ENCODE peak calls at places on chromosomes 13 and 19, in five cellular contexts. E, G, M, U and N are unnamed samples.

GRCh38 chr19:33278403-33279269 is 23.7 kb downstream of the CEBPA start:
- DNase-seq in E (no peak), G (no peak), M (no peak), U (no peak), N (no peak)

GRCh38 chr19:39150807-39151206 is 25.2 kb downstream of the PAK4 start:
- DNase-seq in E (no peak), G (no peak), M (no peak), U (no peak), N (no peak)

GRCh38 chr19:3621689-3622088 is 4.9 kb downstream of the CACTIN start:
- DNase-seq in E (no peak), G (no peak), M (no peak), U (no peak), N (no peak)

GRCh38 chr13:37068962-37069361 is 9.5 kb upstream of the SUPT20H start:
- DNase-seq in E (no peak), G (no peak), M (no peak), U (no peak), N (no peak)

GRCh38 chr19:34260771-34261173 is 6.4 kb downstream of the GARRE1 start:
- DNase-seq in E (no peak), G (no peak), M (no peak), U (no peak), N (no peak)

GRCh38 chr13:85970727-85971126 is 171.5 kb upstream of the SLITRK6 start:
- DNase-seq in E (no peak), G (no peak), M (no peak), U (no peak), N (no peak)

GRCh38 chr19:38745316-38745715 is 1.0 kb upstream of the CAPN12 start:
- DNase-seq in E (no peak), G (no peak), M (no peak), U (no peak), N (no peak)

GRCh38 chr19:9435279-9436268 is at the start of gene ZNF266:
- DNase-seq in E (peak; percentile 91), G (peak; percentile 87), M (peak; percentile 60), U (peak; percentile 94), N (peak; percentile 89)

GRCh38 chr19:45508681-45508930 is 1.3 kb downstream of the VASP start:
- DNase-seq in E (no peak), G (no peak), M (no peak), U (no peak), N (no peak)

GRCh38 chr13:27125357-27126282 is 46.0 kb downstream of the USP12 start:
- DNase-seq in E (no peak), G (no peak), M (no peak), U (peak; percentile 49), N (no peak)

GRCh38 chr13:100630564-100630963 is 42.0 kb upstream of the GGACT start:
- DNase-seq in E (no peak), G (no peak), M (no peak), U (no peak), N (no peak)

GRCh38 chr13:108377646-108378206 is 108.2 kb downstream of the TNFSF13B start:
- DNase-seq in E (no peak), G (no peak), M (no peak), U (no peak), N (no peak)

GRCh38 chr13:50228527-50228926 is 213.3 kb downstream of the KCNRG start:
- DNase-seq in E (no peak), G (no peak), M (no peak), U (no peak), N (no peak)

GRCh38 chr19:43774103-43774939 is 6.5 kb downstream of the KCNN4 start:
- DNase-seq in E (peak; percentile 80), G (no peak), M (no peak), U (peak; percentile 68), N (peak; percentile 59)

GRCh38 chr13:114130131-114130707 is 2.2 kb downstream of the RASA3 start:
- DNase-seq in E (no peak), G (no peak), M (no peak), U (no peak), N (no peak)

GRCh38 chr13:41284512-41285288 is 21.3 kb upstream of the MTRF1 start:
- DNase-seq in E (peak; percentile 35), G (no peak), M (peak; percentile 39), U (no peak), N (no peak)

GRCh38 chr13:48000559-48001126 is 430 bp downstream of the SUCLA2 start:
- DNase-seq in E (peak; percentile 27), G (peak; percentile 24), M (no peak), U (no peak), N (no peak)

GRCh38 chr19:55689366-55690108 is 14.5 kb downstream of the EPN1 start:
- DNase-seq in E (no peak), G (no peak), M (no peak), U (no peak), N (no peak)

GRCh38 chr13:44399045-44399444 is 25.4 kb downstream of the SERP2 start:
- DNase-seq in E (no peak), G (no peak), M (no peak), U (no peak), N (no peak)

GRCh38 chr13:98945863-98946605 is 31.8 kb downstream of the DOCK9 start:
- DNase-seq in E (no peak), G (no peak), M (no peak), U (no peak), N (no peak)

GRCh38 chr19:58338825-58339558 is 12.2 kb downstream of the ZSCAN22 start:
- DNase-seq in E (no peak), G (no peak), M (no peak), U (no peak), N (no peak)

GRCh38 chr13:51906581-51906980 is 44.8 kb downstream of the CCDC70 start:
- DNase-seq in E (peak; percentile 74), G (no peak), M (no peak), U (no peak), N (no peak)

GRCh38 chr13:78131811-78132210 is 213.2 kb upstream of the EDNRB start:
- DNase-seq in E (no peak), G (no peak), M (no peak), U (no peak), N (no peak)

GRCh38 chr19:1766800-1767352 is 13.6 kb downstream of the ONECUT3 start:
- DNase-seq in E (no peak), G (no peak), M (no peak), U (no peak), N (no peak)

GRCh38 chr19:1769645-1769985 is 16.3 kb downstream of the ONECUT3 start:
- DNase-seq in E (no peak), G (no peak), M (no peak), U (no peak), N (no peak)

GRCh38 chr19:1768918-1769644 is 15.8 kb downstream of the ONECUT3 start:
- DNase-seq in E (no peak), G (no peak), M (no peak), U (no peak), N (no peak)

GRCh38 chr19:1767464-1767933 is 14.2 kb downstream of the ONECUT3 start:
- DNase-seq in E (peak; percentile 51), G (no peak), M (no peak), U (peak; percentile 43), N (peak; percentile 48)

DNA sequence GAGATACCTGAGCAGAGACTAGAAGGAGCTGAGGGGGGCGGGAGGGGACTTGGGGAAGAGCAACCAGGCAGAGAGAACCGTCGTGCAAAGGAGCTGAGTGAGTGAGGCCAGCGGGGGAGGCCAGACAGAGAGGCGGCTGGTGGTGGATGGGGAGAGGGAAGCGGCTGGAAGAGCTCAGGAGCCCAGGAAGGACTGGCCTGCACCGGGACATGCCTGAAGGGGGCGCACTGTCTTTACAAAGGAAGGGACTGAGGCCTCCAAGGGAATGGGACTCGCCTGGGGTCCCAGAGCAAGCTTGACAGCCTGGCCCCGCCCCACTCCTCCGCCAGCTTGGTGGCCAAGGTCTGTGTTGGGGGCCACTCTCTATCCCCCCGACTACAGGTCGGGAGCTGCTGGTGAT is 14.9 kb downstream of the ONECUT3 start:
- DNase-seq in E (no peak), G (no peak), M (no peak), U (no peak), N (no peak)
- H3K27me3 ChIP-seq in E (peaks cover 67% of the 10 kb centered on the region), G (no peaks in the 10 kb centered on the region), M (peaks cover 66% of the 10 kb centered on the region), U (no peaks in the 10 kb centered on the region), N (peaks cover 91% of the 10 kb centered on the region)

GRCh38 chr13:21015284-21015683 is 46.1 kb downstream of the LATS2 start:
- DNase-seq in E (no peak), G (peak; percentile 4), M (no peak), U (no peak), N (no peak)
- H3K36me3 ChIP-seq in E (no peaks in the 10 kb centered on the region), G (no peaks in the 10 kb centered on the region), M (no peaks in the 10 kb centered on the region), U (no peaks in the 10 kb centered on the region), N (no peaks in the 10 kb centered on the region)

GRCh38 chr13:30255696-30256095 is 51.7 kb downstream of the KATNAL1 start:
- DNase-seq in E (no peak), G (no peak), M (no peak), U (no peak), N (no peak)

GRCh38 chr13:30257433-30258099 is 49.8 kb downstream of the KATNAL1 start:
- DNase-seq in E (no peak), G (no peak), M (peak; percentile 12), U (no peak), N (no peak)

GRCh38 chr13:30253830-30254229 is 53.5 kb downstream of the KATNAL1 start:
- DNase-seq in E (no peak), G (no peak), M (no peak), U (no peak), N (no peak)

DNA sequence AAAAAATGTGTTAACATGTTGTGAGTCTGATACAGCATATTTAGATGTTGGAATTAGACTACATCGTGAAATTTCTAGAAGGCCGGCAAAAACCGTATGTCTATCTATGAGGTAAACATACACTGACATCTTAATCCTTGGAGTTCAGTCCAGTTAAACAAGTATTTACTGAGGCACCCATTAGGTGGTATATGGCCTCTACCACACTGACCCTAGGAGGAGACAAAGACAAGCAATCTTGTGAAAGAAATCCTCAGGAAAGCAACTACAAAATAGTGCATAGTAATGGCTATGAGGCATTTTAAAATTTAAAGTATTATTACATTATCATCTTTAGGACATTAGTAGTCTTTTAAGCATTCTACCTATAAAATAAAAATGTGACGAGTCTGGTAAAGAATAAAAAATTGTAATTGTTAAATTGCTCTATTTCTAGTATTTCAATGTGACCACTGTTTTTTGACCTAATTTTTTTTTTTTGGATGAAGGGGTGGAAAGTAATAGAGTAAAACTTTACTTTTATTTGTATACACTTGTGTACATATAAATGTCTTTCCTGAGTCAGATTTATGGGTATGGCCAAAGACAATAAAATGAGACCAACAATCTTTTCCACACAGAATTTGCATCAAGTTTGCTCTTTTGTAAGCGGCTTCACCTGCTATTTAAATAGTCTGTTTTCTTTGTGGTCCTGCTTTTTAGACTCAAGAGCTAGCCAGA is 50.5 kb downstream of the KATNAL1 start:
- DNase-seq in E (no peak), G (no peak), M (no peak), U (no peak), N (no peak)
- TF ChIP-seq CTCF in E (no peak), G (no peak), M (peak; percentile 4), U (no peak), N (peak; percentile 4)

DNA sequence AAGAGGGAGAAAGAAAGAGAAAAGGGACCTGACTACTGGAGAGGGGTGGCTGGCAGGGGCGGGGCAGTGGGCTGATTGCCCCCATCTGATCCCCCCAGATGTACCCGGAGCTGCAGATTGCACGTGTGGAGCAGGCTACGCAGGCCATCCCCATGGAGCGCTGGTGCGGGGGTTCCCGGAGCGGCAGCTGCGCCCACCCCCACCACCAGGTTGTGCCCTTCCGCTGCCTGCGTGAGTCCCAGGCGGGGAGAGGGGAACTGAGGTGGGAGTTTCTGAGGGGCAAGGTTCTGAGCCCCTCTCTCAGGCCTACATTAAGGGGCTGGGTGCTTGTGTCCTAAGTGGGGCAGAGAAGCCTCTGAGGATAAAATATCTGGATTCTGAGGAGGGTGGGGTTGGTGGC is 2.4 kb downstream of the APLP1 start:
- DNase-seq in E (no peak), G (no peak), M (no peak), U (no peak), N (no peak)
- H3K27me3 ChIP-seq in E (peaks cover 17% of the 10 kb centered on the region), G (no peaks in the 10 kb centered on the region), M (peaks cover 27% of the 10 kb centered on the region), U (no peaks in the 10 kb centered on the region), N (peaks cover 49% of the 10 kb centered on the region)